ENCODE peak calls at places on chromosomes 2 and 18, in six cellular contexts. I is suprapubic skin, Y is neuronal stem cell, W is tibial nerve, J is heart left ventricle, K is adrenal gland. B is an unnamed sample. For H3K4me1, the result is how much of the 10 kb centered on the place peaks cover.

GRCh38 chr2:236627846-236628245 is 58.2 kb downstream of the ACKR3 start:
- DNase-seq in K (no peak), J (no peak), I (peak), Y (no peak), W (no peak), B (peak)

GRCh38 chr2:67526283-67526682 is 129.2 kb downstream of the ETAA1 start:
- DNase-seq in W (no peak), I (no peak), K (no peak), J (no peak), Y (no peak), B (no peak)

GRCh38 chr18:73551211-73551610 is 596.4 kb downstream of the FBXO15 start:
- DNase-seq in J (no peak), W (no peak), K (no peak), I (no peak), Y (no peak), B (no peak)

GRCh38 chr2:129922571-129923264 is 56.7 kb upstream of the RAB6C start:
- DNase-seq in Y (peak), K (no peak), J (no peak), W (no peak), I (no peak), B (no peak)

GRCh38 chr18:79380816-79381806 is 14.6 kb upstream of the NFATC1 start:
- DNase-seq in K (peak), W (peak), I (no peak), Y (no peak), J (peak), B (peak)

GRCh38 chr2:207122914-207123744 is 42.6 kb downstream of the KLF7 start:
- DNase-seq in K (no peak), Y (no peak), W (no peak), J (no peak), I (no peak), B (no peak)

GRCh38 chr2:168997794-168998193 is 33.3 kb downstream of the ABCB11 start:
- DNase-seq in I (no peak), Y (no peak), J (no peak), W (no peak), K (no peak), B (no peak)

GRCh38 chr2:235024951-235025773 is 73.3 kb downstream of the SH3BP4 start:
- DNase-seq in Y (no peak), K (no peak), I (no peak), J (peak), W (no peak), B (no peak)

GRCh38 chr2:241558532-241559488 is at the start of gene BOK:
- DNase-seq in K (peak), Y (no peak), W (no peak), I (no peak), J (peak), B (peak)

GRCh38 chr18:9025104-9025838 is 77.2 kb upstream of the NDUFV2 start:
- DNase-seq in I (no peak), W (no peak), Y (no peak), J (no peak), K (no peak), B (no peak)

GRCh38 chr2:241531161-241531722 is 22.9 kb upstream of the STK25 start:
- DNase-seq in Y (no peak), J (no peak), I (no peak), K (no peak), W (no peak), B (no peak)

GRCh38 chr2:144181006-144181405 is 338.9 kb downstream of the ZEB2 start:
- DNase-seq in W (no peak), K (no peak), J (no peak), Y (no peak), I (no peak), B (no peak)

GRCh38 chr18:28176674-28176932 is 327 bp downstream of the CDH2 start:
- DNase-seq in Y (no peak), W (no peak), K (no peak), J (no peak), I (no peak), B (no peak)

GRCh38 chr2:218345491-218346176 is 11.0 kb upstream of the CATIP start:
- DNase-seq in J (no peak), I (no peak), Y (no peak), K (no peak), W (no peak), B (no peak)

GRCh38 chr2:163692611-163693482 is 43.0 kb downstream of the FIGN start:
- DNase-seq in J (no peak), I (no peak), W (no peak), K (no peak), Y (no peak), B (no peak)

GRCh38 chr2:167237478-167237877 is 349.2 kb downstream of the XIRP2 start:
- DNase-seq in Y (no peak), J (no peak), W (no peak), I (no peak), K (no peak), B (no peak)

GRCh38 chr2:204947448-204947847 is 402.2 kb downstream of the PARD3B start:
- DNase-seq in K (no peak), W (no peak), I (no peak), J (no peak), Y (no peak), B (no peak)

GRCh38 chr2:235661136-235661535 is 167.3 kb downstream of the AGAP1 start:
- DNase-seq in Y (no peak), W (no peak), I (no peak), K (no peak), J (no peak), B (no peak)

GRCh38 chr2:190267302-190267701 is 52.3 kb downstream of the HIBCH start:
- DNase-seq in Y (no peak), I (no peak), J (no peak), W (no peak), K (peak), B (no peak)

GRCh38 chr2:231227309-231228162 is 29.1 kb downstream of the ARMC9 start:
- DNase-seq in W (peak), I (no peak), Y (peak), J (peak), K (peak), B (no peak)

GRCh38 chr2:216059233-216059834 is 22.3 kb downstream of the PECR start:
- DNase-seq in K (no peak), J (no peak), W (no peak), Y (no peak), I (no peak), B (no peak)

GRCh38 chr2:165793779-165794519 is at the start of gene GALNT3:
- DNase-seq in I (peak), J (no peak), K (peak), W (no peak), Y (peak), B (peak)

GRCh38 chr2:163319006-163319405 is 416.8 kb downstream of the FIGN start:
- DNase-seq in I (no peak), K (no peak), Y (no peak), W (no peak), J (no peak), B (no peak)

GRCh38 chr2:155975734-155976133 is 356.8 kb downstream of the NR4A2 start:
- DNase-seq in Y (peak), I (no peak), J (no peak), K (no peak), W (no peak), B (no peak)

GRCh38 chr2:157413342-157414035 is 30.4 kb downstream of the CYTIP start:
- DNase-seq in I (no peak), W (no peak), Y (no peak), K (no peak), J (no peak), B (no peak)

GRCh38 chr2:159903404-159904126 is 105.6 kb upstream of the CD302 start:
- DNase-seq in K (no peak), I (no peak), J (no peak), W (no peak), Y (no peak), B (peak)

GRCh38 chr2:173713904-173714555 is 251.1 kb downstream of the SP3 start:
- DNase-seq in J (no peak), Y (no peak), I (no peak), W (no peak), K (no peak), B (no peak)

GRCh38 chr2:3611136-3611535 is 16.2 kb downstream of the COLEC11 start:
- DNase-seq in K (peak), W (no peak), I (peak), J (no peak), Y (no peak), B (peak)

GRCh38 chr18:40152859-40153258 is 1802.2 kb upstream of the PIK3C3 start:
- DNase-seq in I (no peak), Y (no peak), J (no peak), W (no peak), K (no peak), B (no peak)

GRCh38 chr2:108570416-108570815 is 36.1 kb downstream of the LIMS1 start:
- DNase-seq in J (no peak), I (no peak), Y (no peak), K (peak), W (no peak), B (no peak)

GRCh38 chr2:75592028-75592427 is 31.3 kb upstream of the EVA1A start:
- DNase-seq in I (no peak), Y (no peak), J (no peak), W (no peak), K (no peak), B (no peak)

GRCh38 chr2:99710720-99711612 is 221.1 kb upstream of the REV1 start:
- DNase-seq in W (no peak), K (no peak), I (no peak), Y (no peak), J (no peak), B (no peak)

GRCh38 chr2:64274399-64275173 is 130.4 kb upstream of the PELI1 start:
- DNase-seq in J (no peak), K (no peak), I (no peak), Y (no peak), W (no peak), B (no peak)
- H3K4me1 ChIP-seq in J (under half), K (under half), I (under half), Y (under half), W (under half), B (under half)

DNA sequence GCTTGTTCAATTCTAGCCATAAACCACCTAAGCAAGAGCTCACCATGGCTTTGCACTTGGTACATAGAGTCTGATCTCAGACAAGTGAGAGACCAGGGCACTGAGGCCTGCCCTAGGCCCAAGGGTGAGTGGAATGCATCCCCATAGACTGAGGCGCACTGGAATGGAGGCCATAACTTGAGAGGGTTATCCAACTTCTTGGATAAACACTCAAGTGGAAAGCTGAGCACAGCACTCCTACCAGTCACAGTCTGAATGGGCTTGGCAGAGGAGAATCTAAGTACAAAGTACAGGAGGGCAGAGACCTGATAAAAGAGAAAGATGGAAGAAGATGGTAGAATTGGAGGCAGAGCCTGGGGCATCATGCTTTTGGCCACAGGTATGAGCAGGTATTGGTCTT is 30.4 kb upstream of the CASP10 start:
- DNase-seq in Y (no peak), K (no peak), I (no peak), W (no peak), J (no peak), B (no peak)
- H3K4me1 ChIP-seq in Y (under half), K (under half), I (under half), W (under half), J (under half), B (under half)

GRCh38 chr2:234020332-234020731 is 30.2 kb upstream of the SPP2 start:
- DNase-seq in W (no peak), I (no peak), J (no peak), Y (no peak), K (no peak), B (no peak)

GRCh38 chr2:234014462-234014861 is 36.0 kb upstream of the SPP2 start:
- DNase-seq in J (no peak), Y (no peak), K (no peak), W (no peak), I (no peak), B (no peak)

GRCh38 chr2:234015861-234016260 is 34.6 kb upstream of the SPP2 start:
- DNase-seq in W (no peak), Y (no peak), K (no peak), J (no peak), I (no peak), B (no peak)
- H3K4me1 ChIP-seq in W (under half), Y (under half), K (under half), J (under half), I (under half), B (under half)

DNA sequence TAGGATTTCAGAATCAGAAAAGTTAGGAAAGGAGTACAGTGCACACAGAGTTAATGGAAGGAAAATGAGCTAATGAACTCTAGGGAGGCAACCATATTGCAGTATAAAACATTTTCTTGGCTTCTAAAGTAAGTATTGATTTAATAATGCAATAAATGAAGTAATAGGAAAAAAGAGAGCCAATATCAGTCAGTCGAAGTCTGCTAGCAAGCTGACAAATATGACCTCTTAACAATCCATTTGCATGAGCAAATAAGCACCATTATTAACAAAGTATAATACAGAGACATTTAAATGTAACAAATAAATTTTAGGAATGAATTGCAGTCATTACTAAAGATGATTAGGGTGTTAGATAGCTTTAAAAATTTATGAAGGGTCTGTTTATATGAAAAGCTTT is 80.1 kb upstream of the COL3A1 start:
- DNase-seq in W (no peak), Y (no peak), K (no peak), J (no peak), I (no peak), B (no peak)
- H3K4me1 ChIP-seq in W (under half), Y (under half), K (under half), J (under half), I (under half), B (under half)

DNA sequence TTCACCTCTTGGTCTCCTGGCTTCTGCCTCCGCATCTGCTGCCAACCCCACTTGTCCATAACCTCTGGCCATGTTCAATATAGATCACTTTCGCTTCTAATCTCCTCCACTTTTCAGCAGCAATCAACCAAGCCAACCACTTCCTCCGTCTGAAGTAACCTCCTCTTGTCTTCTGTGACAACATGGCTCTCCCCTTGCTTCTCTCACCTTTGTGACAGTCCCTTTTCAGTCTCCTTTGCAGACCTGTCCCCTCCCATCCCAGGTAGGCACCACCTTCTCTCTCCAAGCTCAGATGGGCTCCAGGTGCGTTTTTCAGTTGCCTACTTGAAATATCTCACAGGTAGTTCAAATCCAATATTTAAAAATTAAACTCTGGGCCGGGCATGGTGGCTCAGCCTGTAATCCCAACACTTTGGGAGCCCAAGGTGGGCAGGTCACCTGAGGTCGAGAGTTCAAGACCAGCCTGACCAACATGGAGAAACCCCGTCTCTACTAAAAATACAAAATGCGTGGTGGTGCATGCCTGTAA is 4.7 kb upstream of the PSD4 start:
- DNase-seq in Y (no peak), I (no peak), J (no peak), K (no peak), W (no peak), B (no peak)
- H3K4me1 ChIP-seq in Y (under half), I (under half), J (under half), K (under half), W (under half), B (under half)

GRCh38 chr2:177673602-177674595 is 281.3 kb downstream of the AGPS start:
- DNase-seq in K (no peak), Y (no peak), J (no peak), W (no peak), I (no peak), B (no peak)
- H3K4me1 ChIP-seq in K (under half), Y (under half), J (under half), W (under half), I (under half), B (under half)

B was measured in aorta.